ENCODE peak calls at places on chromosomes 13 and 19, in seven cellular contexts. K is GM13977, T is GM23338, L is DND-41, A is mesothelial cell of epicardium, E is nephron progenitor cell, G is cardiac muscle cell. B is an unnamed sample.

GRCh38 chr13:108561152-108561551 is 68.3 kb upstream of the MYO16 start:
- DNase-seq in K (no peak), T (no peak), L (no peak), A (no peak), E (no peak), G (no peak), B (no peak)

GRCh38 chr13:110519506-110519905 is 42.0 kb downstream of the RAB20 start:
- DNase-seq in K (no peak), T (no peak), L (no peak), A (no peak), E (no peak), G (no peak), B (no peak)

GRCh38 chr13:20340759-20341161 is 108.6 kb upstream of the GJB6 start:
- DNase-seq in K (no peak), T (no peak), L (no peak), A (no peak), E (no peak), G (no peak), B (no peak)

GRCh38 chr13:63840551-63841421 is 2425.1 kb upstream of the PCDH20 start:
- DNase-seq in K (no peak), T (no peak), L (no peak), A (no peak), E (no peak), G (no peak), B (no peak)

GRCh38 chr13:107568181-107568580 is 647.2 kb downstream of the LIG4 start:
- DNase-seq in K (no peak), T (no peak), L (no peak), A (no peak), E (no peak), G (no peak), B (no peak)

GRCh38 chr19:50362656-50363424 is 2.6 kb downstream of the NAPSA start:
- DNase-seq in K (no peak), T (no peak), L (no peak), A (no peak), E (no peak), G (peak; percentile 63), B (no peak)

GRCh38 chr19:6459356-6460098 is at the start of gene SLC25A23:
- DNase-seq in K (peak; percentile 93), T (peak; percentile 82), L (peak; percentile 82), A (peak; percentile 60), E (peak; percentile 79), G (peak; percentile 86), B (peak; percentile 46)

GRCh38 chr13:42272776-42273175 is 824 bp downstream of the AKAP11 start:
- DNase-seq in K (no peak), T (no peak), L (no peak), A (no peak), E (no peak), G (no peak), B (no peak)

GRCh38 chr13:33058816-33059215 is 42.6 kb downstream of the KL start:
- DNase-seq in K (no peak), T (no peak), L (no peak), A (no peak), E (no peak), G (no peak), B (no peak)

GRCh38 chr13:33060815-33061214 is 44.6 kb downstream of the KL start:
- DNase-seq in K (no peak), T (no peak), L (no peak), A (no peak), E (no peak), G (no peak), B (no peak)

GRCh38 chr13:33052446-33052845 is 36.2 kb downstream of the KL start:
- DNase-seq in K (no peak), T (no peak), L (no peak), A (no peak), E (no peak), G (no peak), B (no peak)

GRCh38 chr13:33053397-33054066 is 37.3 kb downstream of the KL start:
- DNase-seq in K (no peak), T (no peak), L (no peak), A (no peak), E (no peak), G (no peak), B (no peak)

DNA sequence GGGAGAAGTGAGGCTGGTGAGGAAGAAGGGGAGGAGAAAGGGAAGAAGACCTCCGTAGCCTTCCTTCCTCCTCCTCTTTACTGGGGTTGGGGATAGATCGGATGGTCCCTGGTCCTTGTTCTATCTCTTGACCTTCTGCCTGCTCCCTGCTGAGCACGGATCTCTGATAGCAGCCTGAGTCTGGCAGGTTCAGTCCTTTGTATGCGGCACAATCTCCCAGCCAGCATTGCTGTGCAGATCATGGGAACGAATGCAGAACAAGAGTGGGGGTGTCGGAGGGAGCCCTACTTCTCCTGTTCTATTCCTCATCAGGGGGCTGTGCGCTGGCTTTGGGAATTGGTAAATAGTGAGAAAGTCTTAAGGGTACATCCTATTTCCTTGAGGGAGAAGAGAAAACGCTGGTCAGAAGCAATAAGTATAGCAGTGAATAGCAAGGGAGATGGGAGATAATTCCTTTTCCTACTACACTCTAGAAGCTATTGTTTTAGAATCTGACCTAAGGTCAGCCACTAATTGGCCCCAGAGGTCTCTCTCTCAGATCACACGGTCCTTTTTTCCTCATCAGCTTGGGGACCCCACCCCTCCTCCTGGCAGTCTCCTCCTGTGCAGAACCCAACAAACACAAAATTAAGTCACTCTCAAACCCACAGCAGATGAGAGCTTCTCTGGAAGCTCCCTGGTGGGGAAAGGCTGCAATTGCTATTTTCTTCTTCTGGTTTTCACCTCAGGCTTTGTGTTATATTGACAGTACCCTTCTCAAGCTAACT is 41.0 kb downstream of the KL start:
- DNase-seq in K (peak; percentile 69), T (peak; percentile 58), L (no peak), A (no peak), E (no peak), G (no peak), B (no peak)
- TF ChIP-seq CTCF in K (peak; percentile 45), T (peak; percentile 21), L (peak; percentile 38), A (peak; percentile 28), E (no peak), G (peak; percentile 59), B (no peak)

GRCh38 chr19:28244966-28245365 is 968.0 kb downstream of the UQCRFS1 start:
- DNase-seq in K (no peak), T (no peak), L (no peak), A (no peak), E (no peak), G (peak; percentile 31), B (no peak)

GRCh38 chr19:28239270-28239669 is 973.7 kb downstream of the UQCRFS1 start:
- DNase-seq in K (no peak), T (peak; percentile 86), L (peak; percentile 12), A (no peak), E (peak; percentile 61), G (peak; percentile 67), B (no peak)

GRCh38 chr19:28245937-28246336 is 967.0 kb downstream of the UQCRFS1 start:
- DNase-seq in K (no peak), T (no peak), L (no peak), A (no peak), E (no peak), G (no peak), B (no peak)

DNA sequence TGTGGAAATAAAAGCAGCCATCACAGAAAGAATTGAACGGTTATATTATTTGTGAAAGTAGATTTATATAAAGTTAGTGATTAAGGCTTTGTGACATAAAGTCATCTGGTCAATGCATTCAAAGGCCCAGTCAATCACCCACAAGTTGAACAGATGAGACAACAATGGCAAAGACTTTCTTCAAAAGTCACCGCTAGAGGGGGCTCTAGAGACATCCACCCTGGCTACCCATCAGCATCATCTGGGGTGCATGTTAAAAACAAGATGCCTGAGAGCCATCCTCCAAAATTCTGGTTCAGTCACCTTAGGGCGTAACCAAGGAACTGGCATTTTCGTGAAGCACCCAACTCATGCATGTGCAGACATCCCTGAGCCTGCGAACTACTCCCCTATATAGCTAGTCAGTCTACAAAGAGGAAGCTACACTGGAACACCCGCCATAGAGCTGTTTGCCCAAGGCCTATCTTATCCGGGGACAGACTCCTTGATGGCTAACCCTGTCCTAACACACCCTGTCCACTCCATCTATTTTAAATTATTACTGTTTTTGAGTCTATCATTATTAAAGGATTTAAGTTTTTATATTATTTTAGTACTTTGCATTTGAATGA is 970.5 kb downstream of the UQCRFS1 start:
- DNase-seq in K (no peak), T (peak; percentile 83), L (peak; percentile 34), A (no peak), E (peak; percentile 38), G (peak; percentile 62), B (no peak)
- TF ChIP-seq CTCF in K (peak; percentile 30), T (peak; percentile 73), L (peak; percentile 79), A (peak; percentile 81), E (peak; percentile 81), G (peak; percentile 70), B (peak; percentile 73)

DNA sequence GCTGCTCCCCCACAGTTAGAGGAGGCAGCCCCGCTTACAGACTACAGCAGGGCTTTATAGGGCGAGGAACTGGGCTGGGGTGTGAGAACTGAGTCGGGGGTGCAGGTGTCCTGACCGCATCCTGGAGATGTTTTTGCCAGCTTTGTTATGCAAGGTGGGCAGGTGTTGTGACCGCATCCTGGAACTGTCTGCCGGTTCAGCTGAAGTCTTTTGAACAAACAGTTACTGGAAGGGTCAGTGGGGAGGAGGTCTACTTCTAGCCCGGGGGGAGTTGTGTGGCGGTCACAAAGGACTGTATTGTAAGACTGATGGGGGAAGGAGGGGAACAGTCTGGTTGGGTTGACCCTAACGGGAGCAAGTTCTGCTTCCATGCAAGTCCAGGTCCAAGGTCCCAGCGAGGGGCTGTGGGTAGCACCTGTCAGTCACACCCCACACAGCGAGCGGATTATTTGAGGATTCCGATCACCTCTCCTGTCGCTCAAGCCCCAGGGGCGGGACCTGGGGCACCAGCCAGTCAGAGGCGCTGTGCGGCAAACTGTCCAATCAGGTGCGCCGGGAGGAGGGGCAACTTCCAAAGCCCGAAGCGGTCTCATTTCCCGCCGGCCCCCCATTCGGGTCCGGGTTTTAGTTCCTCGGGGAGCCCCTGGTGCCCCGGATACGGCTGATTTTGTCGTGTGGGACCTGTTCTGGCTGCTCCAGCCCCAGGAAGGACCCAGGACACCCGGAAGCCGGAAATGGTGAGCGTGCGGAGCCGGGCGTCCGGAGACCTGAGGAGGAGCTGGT is at the start of gene ZNF101:
- DNase-seq in K (peak; percentile 96), T (peak; percentile 99), L (peak; percentile 98), A (peak; percentile 83), E (peak; percentile 92), G (peak; percentile 96), B (peak; percentile 91)
- TF ChIP-seq CTCF in K (no peak), T (no peak), L (no peak), A (no peak), E (no peak), G (no peak), B (no peak)

GRCh38 chr13:113209336-113209879 is at the start of gene CUL4A:
- DNase-seq in K (peak; percentile 89), T (peak; percentile 92), L (peak; percentile 78), A (peak; percentile 75), E (peak; percentile 88), G (peak; percentile 90), B (peak; percentile 60)

GRCh38 chr13:113210834-113211233 is 1.4 kb downstream of the CUL4A start:
- DNase-seq in K (no peak), T (no peak), L (no peak), A (no peak), E (no peak), G (no peak), B (no peak)

GRCh38 chr13:113211774-113212173 is 2.4 kb downstream of the CUL4A start:
- DNase-seq in K (no peak), T (peak; percentile 78), L (peak; percentile 41), A (no peak), E (peak; percentile 37), G (no peak), B (no peak)

GRCh38 chr13:113208424-113209335 is at the start of gene PCID2:
- DNase-seq in K (peak; percentile 95), T (peak; percentile 96), L (peak; percentile 90), A (peak; percentile 86), E (peak; percentile 88), G (peak; percentile 94), B (peak; percentile 93)

DNA sequence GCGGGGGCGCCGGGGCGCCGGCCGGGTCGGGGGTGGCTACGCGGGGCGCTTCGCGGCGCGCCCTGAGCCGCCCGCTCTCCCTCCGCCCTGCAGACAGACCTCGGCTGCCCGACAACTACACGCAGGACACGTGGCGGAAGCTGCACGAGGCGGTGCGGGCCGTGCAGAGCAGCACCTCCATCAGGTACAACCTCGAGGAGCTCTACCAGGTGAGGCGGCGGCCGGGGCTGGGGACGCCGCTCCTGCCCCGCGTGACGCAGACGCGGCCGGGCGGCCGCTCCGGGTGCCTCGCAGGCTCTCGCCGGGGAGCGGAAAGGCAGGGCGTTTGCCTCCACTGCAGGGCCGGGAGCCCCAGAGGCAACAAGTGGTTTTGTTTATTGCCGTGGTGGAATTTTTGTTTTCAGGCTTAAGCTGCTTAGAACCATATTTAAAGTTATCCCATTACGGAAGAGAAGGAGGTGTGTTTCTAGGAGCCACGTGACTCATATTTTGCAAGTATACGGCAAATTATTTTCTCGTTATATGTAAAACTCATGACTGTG is 538 bp downstream of the CUL4A start:
- DNase-seq in K (peak; percentile 75), T (peak; percentile 72), L (peak; percentile 61), A (peak; percentile 42), E (peak; percentile 55), G (peak; percentile 60), B (peak; percentile 54)
- TF ChIP-seq CTCF in K (peak; percentile 21), T (no peak), L (peak; percentile 7), A (no peak), E (no peak), G (no peak), B (no peak)

B was measured in natural killer cell.